ENCODE peak calls at places on chromosome 10, in six cellular contexts. Y is NCI-H1092, Q is right lobe of liver, N is brain microvascular endothelial cell, L is substantia nigra, Z is cardiac muscle cell. G is an unnamed sample.
A peak's percentile ranks its signal among the peaks of the same experiment; 100 is the strongest.

GRCh38 chr10:30820282-30820991 is 190.9 kb upstream of the LYZL2 start:
- DNase-seq in L (no peak), Y (no peak), Q (no peak), N (peak; percentile 86), Z (peak; percentile 89), G (peak; percentile 67)

GRCh38 chr10:110455440-110455839 is 42.3 kb upstream of the DUSP5 start:
- DNase-seq in N (no peak), L (no peak), Y (no peak), Z (no peak), Q (no peak), G (no peak)

GRCh38 chr10:36173364-36173763 is 531.3 kb upstream of the FZD8 start:
- DNase-seq in Z (peak; percentile 45), Q (no peak), L (no peak), N (peak; percentile 22), Y (no peak), G (no peak)

GRCh38 chr10:70597856-70598815 is 4.4 kb downstream of the PRF1 start:
- DNase-seq in N (no peak), Q (no peak), Y (no peak), Z (no peak), L (no peak), G (no peak)

GRCh38 chr10:35555962-35556930 is 48.9 kb upstream of the GJD4 start:
- DNase-seq in L (no peak), Q (no peak), N (no peak), Y (no peak), Z (no peak), G (no peak)

GRCh38 chr10:95295031-95295755 is 4.4 kb upstream of the PDLIM1 start:
- DNase-seq in Q (peak; percentile 56), N (peak; percentile 46), Z (peak; percentile 73), Y (peak; percentile 32), L (no peak), G (no peak)

GRCh38 chr10:68811367-68812009 is 15.8 kb upstream of the STOX1 start:
- DNase-seq in L (no peak), Q (no peak), N (no peak), Y (no peak), Z (no peak), G (no peak)

GRCh38 chr10:99443483-99443882 is 13.1 kb upstream of the GOT1 start:
- DNase-seq in Q (no peak), Z (no peak), Y (no peak), L (no peak), N (no peak), G (no peak)

GRCh38 chr10:74705361-74705980 is 120.9 kb upstream of the KAT6B start:
- DNase-seq in Y (peak; percentile 62), Z (no peak), L (no peak), N (no peak), Q (no peak), G (no peak)

GRCh38 chr10:21534611-21535493 is 820 bp downstream of the MLLT10 start:
- DNase-seq in Y (peak; percentile 36), N (no peak), Z (peak; percentile 55), Q (peak; percentile 72), L (peak; percentile 45), G (no peak)

GRCh38 chr10:84829121-84829520 is 500.7 kb downstream of the CCSER2 start:
- DNase-seq in N (peak; percentile 35), Q (no peak), Y (no peak), L (no peak), Z (no peak), G (no peak)

GRCh38 chr10:59823111-59823510 is 69.9 kb upstream of the MRLN start:
- DNase-seq in N (no peak), Z (no peak), Q (no peak), Y (no peak), L (no peak), G (no peak)

GRCh38 chr10:25934673-25935139 is 677 bp downstream of the MYO3A start:
- DNase-seq in Z (no peak), Q (no peak), L (no peak), Y (no peak), N (no peak), G (no peak)

GRCh38 chr10:67666416-67667043 is 29.5 kb downstream of the CTNNA3 start:
- DNase-seq in Z (peak; percentile 55), L (no peak), N (no peak), Q (no peak), Y (no peak), G (no peak)

GRCh38 chr10:50224330-50224952 is 26.9 kb downstream of the ASAH2 start:
- DNase-seq in N (peak; percentile 68), Q (no peak), Y (peak; percentile 42), L (no peak), Z (peak; percentile 71), G (peak; percentile 41)

GRCh38 chr10:91061187-91061586 is 140.3 kb upstream of the ANKRD1 start:
- DNase-seq in Y (no peak), Z (no peak), N (no peak), Q (no peak), L (no peak), G (no peak)

GRCh38 chr10:52951819-52952218 is 179.2 kb upstream of the MBL2 start:
- DNase-seq in Y (no peak), Z (peak; percentile 82), N (peak; percentile 18), L (no peak), Q (peak; percentile 68), G (no peak)

GRCh38 chr10:24483701-24484100 is 240.0 kb downstream of the ARHGAP21 start:
- DNase-seq in N (peak; percentile 21), Q (no peak), Y (no peak), Z (peak; percentile 16), L (no peak), G (no peak)

GRCh38 chr10:112904000-112904399 is 46.0 kb upstream of the TCF7L2 start:
- DNase-seq in Y (no peak), Z (peak; percentile 43), N (peak; percentile 45), Q (no peak), L (no peak), G (no peak)

GRCh38 chr10:6907877-6908530 is 327.9 kb upstream of the PRKCQ start:
- DNase-seq in Z (no peak), N (no peak), L (no peak), Y (no peak), Q (no peak), G (no peak)

GRCh38 chr10:61747341-61747740 is 84.6 kb downstream of the CABCOCO1 start:
- DNase-seq in L (no peak), Y (no peak), Q (no peak), Z (no peak), N (no peak), G (no peak)

GRCh38 chr10:117541405-117541908 is 1.1 kb upstream of the EMX2 start:
- DNase-seq in Y (no peak), Z (peak; percentile 51), Q (no peak), L (no peak), N (peak; percentile 81), G (peak; percentile 11)

GRCh38 chr10:24333736-24334135 is 124.8 kb downstream of the KIAA1217 start:
- DNase-seq in N (peak; percentile 43), Y (no peak), L (no peak), Z (peak; percentile 81), Q (no peak), G (no peak)

GRCh38 chr10:78408671-78409472 is 375.2 kb downstream of the RPS24 start:
- DNase-seq in Y (peak; percentile 47), L (peak; percentile 54), Z (peak; percentile 74), Q (peak; percentile 78), N (no peak), G (no peak)

GRCh38 chr10:95430231-95430951 is 130.8 kb downstream of the SORBS1 start:
- DNase-seq in Q (peak; percentile 66), N (peak; percentile 14), Z (peak; percentile 74), L (no peak), Y (peak; percentile 25), G (peak; percentile 17)

GRCh38 chr10:99435986-99436633 is 5.7 kb upstream of the GOT1 start:
- DNase-seq in Z (peak; percentile 60), Q (no peak), Y (no peak), L (no peak), N (peak; percentile 12), G (peak; percentile 10)

GRCh38 chr10:97131702-97132101 is 54.1 kb downstream of the SLIT1 start:
- DNase-seq in Z (peak; percentile 39), Y (peak; percentile 70), Q (no peak), N (no peak), L (no peak), G (no peak)

GRCh38 chr10:34814228-34815173 is 595 bp downstream of the PARD3 start:
- DNase-seq in L (no peak), N (no peak), Y (no peak), Z (peak; percentile 44), Q (peak; percentile 71), G (no peak)

GRCh38 chr10:32367793-32368453 is 21.0 kb upstream of the EPC1 start:
- DNase-seq in N (peak; percentile 34), Q (peak; percentile 76), L (no peak), Z (peak; percentile 81), Y (no peak), G (no peak)

GRCh38 chr10:99403674-99404073 is 26.8 kb downstream of the GOT1 start:
- DNase-seq in Y (no peak), N (no peak), Z (peak; percentile 10), L (no peak), Q (no peak), G (no peak)

GRCh38 chr10:86360657-86361056 is 5.9 kb downstream of the GRID1 start:
- DNase-seq in Q (no peak), Y (no peak), Z (no peak), L (no peak), N (no peak), G (no peak)

G was measured in non-pigmented ciliary epithelial cell.